ENCODE peak calls at places on chromosome 12, in ten cellular contexts. S is heart right ventricle; J is small intestine; N is left ventricle myocardium inferior; U is naive thymus-derived CD4-positive, alpha-beta T cell; O is K562; D is right lobe of liver; P is PC-3; C is CD8-positive, alpha-beta memory T cell; Q is tibial nerve. G is an unnamed sample. For H3K36me3, the result is how much of the 10 kb centered on the place peaks cover.

GRCh38 chr12:107845226-107845979 is 70.9 kb downstream of the ASCL4 start:
- DNase-seq in N (no peak), C (no peak), J (no peak), S (no peak), U (no peak), D (no peak), O (no peak), P (no peak), Q (no peak), G (no peak)

GRCh38 chr12:113062502-113063395 is 6.2 kb downstream of the DTX1 start:
- DNase-seq in O (no peak), C (no peak), P (no peak), S (no peak), U (no peak), J (no peak), D (peak), N (no peak), Q (no peak), G (peak)

GRCh38 chr12:6426882-6427671 is 17.7 kb upstream of the CD27 start:
- DNase-seq in O (no peak), D (no peak), C (peak), S (no peak), U (peak), J (peak), N (no peak), P (no peak), Q (no peak), G (peak)

GRCh38 chr12:75489187-75489586 is 8.6 kb downstream of the GLIPR1 start:
- DNase-seq in N (no peak), U (no peak), D (no peak), S (no peak), P (no peak), Q (no peak), C (no peak), J (no peak), O (no peak), G (no peak)

GRCh38 chr12:3041558-3042164 is 35.5 kb upstream of the TSPAN9 start:
- DNase-seq in J (peak), U (peak), C (peak), D (peak), S (no peak), N (no peak), O (peak), P (peak), Q (peak), G (peak)

GRCh38 chr12:55446334-55446733 is 2.5 kb downstream of the OR6C2 start:
- DNase-seq in P (peak), J (no peak), U (no peak), Q (no peak), C (no peak), O (no peak), N (no peak), S (no peak), D (no peak), G (no peak)

GRCh38 chr12:108668532-108668931 is 34.8 kb upstream of the SELPLG start:
- DNase-seq in D (no peak), P (no peak), O (no peak), S (no peak), J (no peak), N (no peak), U (no peak), C (no peak), Q (no peak), G (no peak)

GRCh38 chr12:100987552-100988277 is 193.1 kb downstream of the ANO4 start:
- DNase-seq in J (peak), Q (no peak), O (peak), D (peak), U (no peak), C (no peak), S (no peak), N (no peak), P (peak), G (no peak)

GRCh38 chr12:113889806-113890581 is 76.1 kb downstream of the RBM19 start:
- DNase-seq in Q (no peak), C (no peak), P (no peak), S (no peak), N (no peak), D (no peak), U (no peak), J (no peak), O (no peak), G (no peak)

GRCh38 chr12:75389061-75389460 is 1.8 kb upstream of the GLIPR1L2 start:
- DNase-seq in U (no peak), D (no peak), J (peak), Q (no peak), O (no peak), C (no peak), N (no peak), S (no peak), P (peak), G (no peak)

GRCh38 chr12:70443274-70443673 is 77.2 kb downstream of the KCNMB4 start:
- DNase-seq in C (no peak), P (peak), U (no peak), Q (no peak), S (no peak), D (no peak), N (no peak), J (no peak), O (no peak), G (no peak)

GRCh38 chr12:57521475-57522018 is 1.1 kb upstream of the MBD6 start:
- DNase-seq in C (peak), D (peak), O (no peak), S (peak), J (peak), N (peak), Q (peak), U (peak), P (no peak), G (peak)

GRCh38 chr12:100584261-100584660 is 10.8 kb downstream of the GAS2L3 start:
- DNase-seq in S (no peak), U (no peak), C (no peak), P (no peak), O (no peak), D (no peak), Q (no peak), J (no peak), N (no peak), G (no peak)

GRCh38 chr12:53218551-53219114 is 11.6 kb upstream of the ITGB7 start:
- DNase-seq in Q (no peak), P (no peak), D (no peak), C (no peak), U (no peak), J (no peak), N (peak), S (peak), O (peak), G (peak)

GRCh38 chr12:104684884-104685283 is 228.1 kb downstream of the CHST11 start:
- DNase-seq in P (no peak), J (peak), C (no peak), O (no peak), Q (no peak), N (no peak), U (no peak), D (no peak), S (no peak), G (no peak)

GRCh38 chr12:52006726-52007157 is at the start of gene TAMALIN:
- DNase-seq in O (peak), D (peak), P (no peak), J (peak), C (peak), N (peak), Q (peak), S (peak), U (peak), G (peak)

GRCh38 chr12:117012189-117012805 is 86.9 kb downstream of the TESC start:
- DNase-seq in D (no peak), U (no peak), Q (no peak), P (no peak), N (no peak), O (no peak), C (no peak), S (no peak), J (no peak), G (no peak)

DNA sequence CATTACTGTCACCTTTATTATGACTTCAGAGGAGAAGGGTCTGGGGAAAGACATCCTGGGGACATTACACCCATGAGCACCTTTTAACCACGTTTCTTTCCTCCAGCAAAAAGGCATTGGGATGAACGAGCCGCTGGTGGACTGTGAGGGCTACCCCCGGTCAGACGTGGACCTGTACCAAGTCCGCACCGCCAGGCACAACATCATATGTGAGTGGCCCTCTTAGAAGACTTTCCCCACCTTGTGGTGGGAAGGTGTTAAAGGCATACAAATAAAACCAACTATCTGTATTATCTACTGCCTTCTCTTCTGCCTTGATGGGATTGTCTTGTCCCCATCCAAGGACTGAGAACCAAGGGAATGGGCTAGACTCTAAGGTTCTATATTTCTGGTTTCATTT is 6.0 kb downstream of the PSMD9 start:
- DNase-seq in N (no peak), C (no peak), P (peak), S (no peak), J (peak), D (no peak), O (no peak), Q (no peak), U (peak), G (no peak)
- H3K36me3 ChIP-seq in N (half or more), C (under half), P (under half), S (under half), J (under half), D (under half), O (half or more), Q (under half), U (under half), G (half or more)

DNA sequence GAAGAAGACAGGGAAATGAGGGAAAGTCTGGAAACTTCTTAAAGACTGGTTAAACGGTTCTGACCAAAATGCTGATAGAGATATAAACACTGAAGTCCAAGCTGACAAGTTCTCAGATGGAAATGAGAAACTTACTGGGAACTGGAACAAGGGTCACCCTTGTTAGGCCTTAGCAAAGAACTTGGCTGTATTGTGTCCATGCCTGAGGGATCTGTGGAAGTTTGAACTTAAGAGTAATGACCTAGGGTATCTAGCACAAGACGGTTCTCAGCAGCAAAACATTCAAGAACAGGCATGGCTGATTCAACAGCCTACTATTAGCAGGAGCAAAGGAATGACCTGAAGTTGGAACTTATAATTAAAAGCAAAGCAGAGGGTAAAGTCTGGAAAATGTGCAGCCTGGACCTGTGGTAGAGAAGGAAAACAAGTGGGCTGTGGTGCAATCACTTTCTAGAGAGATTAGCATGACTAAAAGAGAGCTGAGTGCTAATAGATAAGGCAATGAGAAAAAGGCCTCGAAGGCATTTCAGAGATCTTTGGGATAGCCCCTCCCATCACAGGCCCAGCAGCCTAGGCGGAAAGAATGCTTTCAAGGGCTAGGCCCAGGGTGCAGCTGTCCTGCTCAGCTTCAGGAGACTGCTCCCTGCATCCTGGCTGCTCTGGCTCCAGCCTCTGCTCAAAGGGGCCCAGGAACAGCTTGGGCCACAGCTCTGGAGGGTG is 60.3 kb downstream of the ATP2B1 start:
- DNase-seq in Q (no peak), D (no peak), P (no peak), O (peak), J (peak), N (no peak), U (no peak), S (no peak), C (no peak), G (no peak)
- H3K27ac ChIP-seq in Q (no peak), D (no peak), P (no peak), O (no peak), J (no peak), N (no peak), U (no peak), S (no peak), C (no peak), G (no peak)

GRCh38 chr12:123388948-123389559 is 5.1 kb downstream of the KMT5A start:
- DNase-seq in S (no peak), P (no peak), Q (no peak), C (no peak), N (no peak), O (peak), J (no peak), D (peak), U (no peak), G (no peak)

GRCh38 chr12:123391546-123392343 is 7.8 kb downstream of the KMT5A start:
- DNase-seq in J (no peak), O (no peak), S (no peak), N (no peak), P (no peak), Q (no peak), U (no peak), D (no peak), C (no peak), G (no peak)

GRCh38 chr12:123388218-123388947 is 4.5 kb downstream of the KMT5A start:
- DNase-seq in Q (peak), O (peak), P (peak), S (peak), J (peak), C (peak), D (peak), U (peak), N (peak), G (peak)

GRCh38 chr12:123389560-123390351 is 5.8 kb downstream of the KMT5A start:
- DNase-seq in O (peak), Q (no peak), P (peak), N (peak), C (peak), D (peak), J (peak), S (peak), U (peak), G (peak)

GRCh38 chr12:123390415-123391093 is 6.6 kb downstream of the KMT5A start:
- DNase-seq in Q (no peak), P (no peak), D (no peak), O (no peak), S (no peak), U (no peak), C (no peak), J (no peak), N (no peak), G (no peak)
- H3K36me3 ChIP-seq in Q (under half), P (under half), D (under half), O (half or more), S (under half), U (under half), C (under half), J (under half), N (half or more), G (under half)

GRCh38 chr12:27695556-27696292 is 523 bp upstream of the REP15 start:
- DNase-seq in C (no peak), S (no peak), N (no peak), Q (no peak), U (no peak), D (no peak), O (no peak), P (peak), J (no peak), G (no peak)
- H3K27ac ChIP-seq in C (no peak), S (no peak), N (no peak), Q (no peak), U (no peak), D (peak), O (no peak), P (peak), J (no peak), G (no peak)

GRCh38 chr12:49104822-49105221 is 5.8 kb downstream of the LMBR1L start:
- DNase-seq in Q (no peak), O (no peak), D (no peak), N (no peak), U (no peak), C (no peak), S (no peak), J (no peak), P (no peak), G (no peak)

GRCh38 chr12:49110191-49111155 is at the start of gene LMBR1L:
- DNase-seq in C (peak), U (peak), Q (peak), N (peak), D (peak), O (peak), P (peak), S (peak), J (peak), G (peak)

GRCh38 chr12:49108958-49109404 is 1.7 kb downstream of the LMBR1L start:
- DNase-seq in U (no peak), S (peak), N (peak), O (no peak), P (no peak), C (no peak), J (peak), Q (peak), D (peak), G (no peak)

GRCh38 chr12:49109631-49110172 is 945 bp downstream of the LMBR1L start:
- DNase-seq in C (no peak), D (no peak), J (no peak), P (no peak), N (no peak), Q (no peak), S (no peak), U (no peak), O (no peak), G (no peak)

GRCh38 chr12:49105504-49106120 is 5.0 kb downstream of the LMBR1L start:
- DNase-seq in P (peak), U (no peak), C (no peak), Q (no peak), J (no peak), D (no peak), O (no peak), S (no peak), N (peak), G (no peak)
- H3K36me3 ChIP-seq in P (under half), U (half or more), C (half or more), Q (under half), J (under half), D (under half), O (half or more), S (under half), N (half or more), G (half or more)

GRCh38 chr12:13090054-13090453 is 13.4 kb downstream of the GSG1 start:
- DNase-seq in C (no peak), U (no peak), D (no peak), N (no peak), J (no peak), S (no peak), Q (no peak), O (no peak), P (no peak), G (no peak)

GRCh38 chr12:13088503-13088902 is 15.0 kb downstream of the GSG1 start:
- DNase-seq in D (no peak), N (no peak), O (no peak), S (no peak), J (no peak), P (no peak), U (no peak), C (no peak), Q (no peak), G (no peak)

GRCh38 chr12:13085968-13086686 is 17.3 kb downstream of the GSG1 start:
- DNase-seq in J (no peak), C (no peak), Q (no peak), D (no peak), P (no peak), N (no peak), S (no peak), U (no peak), O (no peak), G (no peak)

GRCh38 chr12:13084898-13085640 is 18.4 kb downstream of the GSG1 start:
- DNase-seq in O (no peak), Q (no peak), J (no peak), U (no peak), S (no peak), N (no peak), P (no peak), D (no peak), C (no peak), G (no peak)

DNA sequence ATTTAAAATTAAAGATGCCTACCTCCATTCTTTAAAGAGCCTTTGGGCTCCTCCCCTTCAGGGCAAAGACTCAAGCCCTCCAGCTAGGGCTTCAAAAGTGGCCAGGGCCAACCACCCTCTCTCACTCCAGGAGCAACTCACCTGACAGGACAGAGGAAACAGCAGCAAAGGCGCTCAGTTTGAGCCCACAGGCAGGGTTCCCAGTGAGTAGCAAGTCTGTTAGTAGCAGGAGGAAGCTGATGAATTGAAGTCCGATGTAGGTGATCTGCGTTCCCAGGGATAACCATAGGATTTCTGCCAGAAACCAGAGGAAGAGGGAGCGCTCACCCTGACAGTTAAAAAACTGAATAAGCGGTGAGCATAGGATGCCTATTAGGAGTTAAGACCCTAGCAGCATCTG is 15.7 kb downstream of the GSG1 start:
- DNase-seq in S (no peak), J (no peak), O (no peak), D (no peak), P (no peak), N (no peak), U (no peak), C (no peak), Q (no peak), G (no peak)
- H3K27ac ChIP-seq in S (no peak), J (no peak), O (no peak), D (no peak), P (no peak), N (no peak), U (no peak), C (no peak), Q (no peak), G (no peak)

GRCh38 chr12:1949771-1950470 is 31.5 kb upstream of the CACNA2D4 start:
- DNase-seq in Q (no peak), N (no peak), U (no peak), C (no peak), D (no peak), O (no peak), P (no peak), J (no peak), S (no peak), G (no peak)

GRCh38 chr12:1946311-1946710 is 27.9 kb upstream of the CACNA2D4 start:
- DNase-seq in P (no peak), J (no peak), S (no peak), C (no peak), D (no peak), Q (no peak), O (no peak), N (no peak), U (no peak), G (no peak)

GRCh38 chr12:1947081-1947480 is 28.6 kb upstream of the CACNA2D4 start:
- DNase-seq in Q (no peak), C (no peak), S (no peak), U (no peak), O (no peak), D (no peak), N (no peak), P (no peak), J (no peak), G (no peak)

DNA sequence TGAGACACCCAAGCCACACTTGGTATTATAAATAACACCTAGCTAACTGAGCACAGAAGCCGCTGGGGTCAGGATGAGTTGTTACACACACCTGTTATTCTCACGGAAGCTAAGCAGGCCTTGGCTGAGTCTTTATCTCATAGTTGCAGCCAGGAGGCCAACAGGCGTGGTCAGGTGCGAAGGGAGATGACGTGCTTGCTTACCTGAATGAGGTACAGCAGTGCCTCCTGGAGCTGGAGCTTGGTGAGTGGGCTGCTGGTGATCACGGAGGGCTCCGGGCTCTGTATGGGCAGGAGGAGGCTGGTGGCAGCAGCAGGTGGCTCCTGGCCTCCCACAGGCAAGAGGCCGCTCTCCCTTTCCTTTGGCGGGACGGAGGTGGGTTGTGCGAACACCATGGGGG is 30.4 kb upstream of the CACNA2D4 start:
- DNase-seq in Q (no peak), N (no peak), C (no peak), P (no peak), O (no peak), D (no peak), U (no peak), J (peak), S (no peak), G (no peak)
- H3K36me3 ChIP-seq in Q (under half), N (half or more), C (under half), P (under half), O (under half), D (under half), U (half or more), J (under half), S (under half), G (half or more)

GRCh38 chr12:124368421-124369032 is 73.6 kb downstream of the RFLNA start:
- DNase-seq in U (no peak), S (no peak), D (no peak), J (no peak), Q (no peak), C (no peak), N (no peak), P (no peak), O (no peak), G (no peak)
- H3K27ac ChIP-seq in U (no peak), S (peak), D (no peak), J (peak), Q (peak), C (no peak), N (peak), P (peak), O (no peak), G (peak)

DNA sequence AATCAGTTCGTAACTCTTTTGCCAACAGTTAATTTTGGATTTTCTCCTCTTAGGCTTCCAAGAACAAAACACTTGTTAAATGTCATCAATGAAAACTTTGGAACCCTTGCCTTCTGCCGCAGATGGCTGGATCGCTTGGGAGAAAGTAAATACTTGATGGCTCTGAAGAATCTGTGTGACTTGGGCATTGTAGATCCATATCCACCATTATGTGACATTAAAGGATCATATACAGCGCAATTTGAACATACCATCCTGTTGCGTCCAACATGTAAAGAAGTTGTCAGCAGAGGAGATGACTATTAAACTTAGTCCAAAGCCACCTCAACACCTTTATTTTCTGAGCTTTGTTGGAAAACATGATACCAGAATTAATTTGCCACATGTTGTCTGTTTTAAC is 37.7 kb downstream of the USP44 start:
- DNase-seq in Q (no peak), S (no peak), D (no peak), N (no peak), O (no peak), C (no peak), J (no peak), U (no peak), P (no peak), G (no peak)
- H3K36me3 ChIP-seq in Q (under half), S (under half), D (under half), N (half or more), O (half or more), C (under half), J (under half), U (half or more), P (half or more), G (half or more)